ENCODE peak calls at places on chromosomes 1 and 21, in seven cellular contexts. X is neural progenitor cell; W is AG04449; H is PC-3; K is pancreas; M is CD4-positive, alpha-beta T cell; C is colonic mucosa. N is an unnamed sample.

GRCh38 chr21:23578027-23578426 is 2029.3 kb downstream of the MRPL39 start:
- DNase-seq in X (no peak), W (no peak), H (no peak), K (no peak), M (no peak), C (no peak), N (no peak)

GRCh38 chr1:13723810-13724209 is 23.8 kb downstream of the PRDM2 start:
- DNase-seq in X (no peak), W (no peak), H (no peak), K (no peak), M (no peak), C (no peak), N (peak)

GRCh38 chr1:248913933-248914332 is 7.9 kb downstream of the PGBD2 start:
- DNase-seq in X (no peak), W (no peak), H (no peak), K (no peak), M (no peak), C (no peak), N (no peak)

GRCh38 chr1:59698386-59698785 is 116.4 kb upstream of the HOOK1 start:
- DNase-seq in X (no peak), W (no peak), H (no peak), K (no peak), M (no peak), C (no peak), N (no peak)

GRCh38 chr1:165375623-165376022 is 19.1 kb upstream of the LMX1A start:
- DNase-seq in X (no peak), W (no peak), H (peak), K (no peak), M (no peak), C (no peak), N (no peak)

GRCh38 chr1:205954819-205955404 is 11.7 kb upstream of the SLC26A9 start:
- DNase-seq in X (no peak), W (no peak), H (no peak), K (peak), M (no peak), C (no peak), N (no peak)

GRCh38 chr1:82485591-82486369 is 685.0 kb downstream of the ADGRL2 start:
- DNase-seq in X (peak), W (no peak), H (peak), K (no peak), M (no peak), C (peak), N (peak)

GRCh38 chr1:208131631-208132286 is 112.4 kb downstream of the PLXNA2 start:
- DNase-seq in X (no peak), W (no peak), H (no peak), K (no peak), M (no peak), C (no peak), N (no peak)

GRCh38 chr1:1351511-1352427 is 2.6 kb upstream of the DVL1 start:
- DNase-seq in X (no peak), W (no peak), H (no peak), K (no peak), M (no peak), C (no peak), N (no peak)

GRCh38 chr1:156025873-156026272 is 5.1 kb upstream of the SSR2 start:
- DNase-seq in X (peak), W (no peak), H (no peak), K (peak), M (peak), C (peak), N (peak)

GRCh38 chr21:44528634-44528995 is 11.4 kb downstream of the KRTAP10-1 start:
- DNase-seq in X (no peak), W (no peak), H (no peak), K (no peak), M (no peak), C (no peak), N (no peak)

GRCh38 chr1:114340906-114341698 is 169.9 kb downstream of the TRIM33 start:
- DNase-seq in X (no peak), W (no peak), H (no peak), K (no peak), M (peak), C (no peak), N (no peak)

GRCh38 chr21:20040768-20041167 is 957.4 kb upstream of the NCAM2 start:
- DNase-seq in X (no peak), W (no peak), H (peak), K (no peak), M (no peak), C (no peak), N (no peak)

GRCh38 chr1:30159015-30159414 is 564.4 kb downstream of the MATN1 start:
- DNase-seq in X (no peak), W (no peak), H (no peak), K (no peak), M (no peak), C (no peak), N (no peak)

GRCh38 chr1:159647616-159648015 is 60.0 kb downstream of the APCS start:
- DNase-seq in X (no peak), W (no peak), H (no peak), K (no peak), M (no peak), C (no peak), N (peak)
- TF ChIP-seq CTCF in X (no peak), W (no peak), H (no peak), K (no peak), M (no peak), C (no peak), N (no peak)

DNA sequence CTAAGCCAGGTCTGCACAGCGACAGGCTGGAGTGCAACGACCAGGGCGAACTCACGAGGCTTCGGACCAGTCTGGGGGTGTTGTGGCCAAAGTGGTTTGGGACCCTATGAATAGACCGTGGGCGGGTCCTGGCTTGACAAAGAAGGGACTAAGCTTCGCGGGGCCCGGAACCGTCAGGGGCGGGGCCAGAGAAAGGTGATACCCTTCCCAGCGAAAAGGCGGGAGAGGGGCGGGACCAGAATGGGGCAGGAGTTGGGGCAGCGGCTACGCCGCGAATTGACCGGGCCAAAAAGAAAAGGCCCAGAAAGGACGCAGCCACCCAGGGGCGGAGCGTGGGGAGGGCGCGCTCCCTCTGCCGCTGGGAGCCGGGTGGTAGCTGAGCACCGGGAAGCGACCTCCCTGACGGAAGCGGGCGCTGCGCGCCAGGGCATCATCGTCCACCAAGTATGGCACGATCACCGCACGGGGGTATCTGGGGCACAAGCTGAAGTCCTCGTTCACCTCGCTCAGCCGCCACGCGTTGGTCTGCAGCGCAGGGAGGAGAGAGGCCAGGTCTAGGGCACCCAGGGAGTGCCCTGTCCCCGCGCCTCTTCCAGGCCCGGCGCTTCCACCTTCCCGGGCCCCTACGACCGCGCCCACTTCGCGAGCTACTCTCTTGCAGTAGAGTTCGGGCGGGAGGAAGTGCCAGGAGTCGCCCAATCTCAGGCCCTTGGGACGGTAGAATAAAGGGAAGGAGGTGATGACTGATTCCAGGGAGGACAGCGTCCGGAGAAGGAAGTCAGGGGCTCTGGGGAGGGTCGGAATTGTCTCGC is 6.7 kb upstream of the FAM167B start:
- DNase-seq in X (peak), W (no peak), H (peak), K (peak), M (peak), C (peak), N (peak)
- TF ChIP-seq CTCF in X (peak), W (peak), H (peak), K (peak), M (peak), C (no peak), N (no peak)

GRCh38 chr1:15885701-15886612 is 38.5 kb downstream of the SPEN start:
- DNase-seq in X (peak), W (peak), H (peak), K (peak), M (peak), C (peak), N (peak)
- TF ChIP-seq CTCF in X (no peak), W (peak), H (peak), K (no peak), M (no peak), C (no peak), N (no peak)

GRCh38 chr1:231779081-231779480 is 152.5 kb downstream of the DISC1 start:
- DNase-seq in X (no peak), W (no peak), H (no peak), K (no peak), M (no peak), C (no peak), N (no peak)
- TF ChIP-seq CTCF in X (no peak), W (no peak), H (no peak), K (no peak), M (no peak), C (no peak), N (no peak)

N was measured in epithelial cell of esophagus.